ENCODE peak calls at places on chromosomes 2 and 18, in six cellular contexts. W, F, O, M, L and T are unnamed samples.

GRCh38 chr2:28606986-28607441 is 111.2 kb downstream of the PLB1 start:
- DNase-seq in W (no peak), F (peak; percentile 90), O (no peak), M (no peak), L (no peak), T (no peak)

GRCh38 chr2:46978696-46979095 is 63.1 kb upstream of the MCFD2 start:
- DNase-seq in W (no peak), F (no peak), O (no peak), M (no peak), L (peak; percentile 15), T (no peak)

GRCh38 chr18:24987271-24987932 is 364.6 kb downstream of the ZNF521 start:
- DNase-seq in W (peak; percentile 34), F (peak; percentile 24), O (no peak), M (no peak), L (no peak), T (peak; percentile 41)

GRCh38 chr18:36126668-36127067 is 2.5 kb downstream of the SLC39A6 start:
- DNase-seq in W (no peak), F (no peak), O (no peak), M (no peak), L (no peak), T (no peak)

GRCh38 chr2:71882949-71883472 is 264.7 kb downstream of the CYP26B1 start:
- DNase-seq in W (peak; percentile 88), F (peak; percentile 54), O (no peak), M (peak; percentile 90), L (no peak), T (no peak)

GRCh38 chr2:72895759-72896281 is 8.6 kb downstream of the SPR start:
- DNase-seq in W (no peak), F (no peak), O (no peak), M (peak; percentile 75), L (no peak), T (no peak)

GRCh38 chr18:49548266-49548665 is 13.6 kb upstream of the LIPG start:
- DNase-seq in W (no peak), F (no peak), O (no peak), M (no peak), L (no peak), T (no peak)

GRCh38 chr2:229715895-229716507 is 1.6 kb upstream of the DNER start:
- DNase-seq in W (no peak), F (no peak), O (peak; percentile 33), M (no peak), L (peak; percentile 15), T (peak; percentile 34)

GRCh38 chr18:23377669-23378469 is 75.2 kb upstream of the RIOK3 start:
- DNase-seq in W (no peak), F (peak; percentile 51), O (no peak), M (no peak), L (no peak), T (no peak)

GRCh38 chr2:101089942-101090799 is 61.0 kb downstream of the TBC1D8 start:
- DNase-seq in W (no peak), F (no peak), O (no peak), M (no peak), L (no peak), T (no peak)

GRCh38 chr18:6145645-6146308 is 250.5 kb upstream of the TMEM200C start:
- DNase-seq in W (no peak), F (no peak), O (no peak), M (no peak), L (no peak), T (no peak)

GRCh38 chr2:233010569-233011267 is 2.3 kb downstream of the NGEF start:
- DNase-seq in W (no peak), F (no peak), O (no peak), M (no peak), L (no peak), T (no peak)

DNA sequence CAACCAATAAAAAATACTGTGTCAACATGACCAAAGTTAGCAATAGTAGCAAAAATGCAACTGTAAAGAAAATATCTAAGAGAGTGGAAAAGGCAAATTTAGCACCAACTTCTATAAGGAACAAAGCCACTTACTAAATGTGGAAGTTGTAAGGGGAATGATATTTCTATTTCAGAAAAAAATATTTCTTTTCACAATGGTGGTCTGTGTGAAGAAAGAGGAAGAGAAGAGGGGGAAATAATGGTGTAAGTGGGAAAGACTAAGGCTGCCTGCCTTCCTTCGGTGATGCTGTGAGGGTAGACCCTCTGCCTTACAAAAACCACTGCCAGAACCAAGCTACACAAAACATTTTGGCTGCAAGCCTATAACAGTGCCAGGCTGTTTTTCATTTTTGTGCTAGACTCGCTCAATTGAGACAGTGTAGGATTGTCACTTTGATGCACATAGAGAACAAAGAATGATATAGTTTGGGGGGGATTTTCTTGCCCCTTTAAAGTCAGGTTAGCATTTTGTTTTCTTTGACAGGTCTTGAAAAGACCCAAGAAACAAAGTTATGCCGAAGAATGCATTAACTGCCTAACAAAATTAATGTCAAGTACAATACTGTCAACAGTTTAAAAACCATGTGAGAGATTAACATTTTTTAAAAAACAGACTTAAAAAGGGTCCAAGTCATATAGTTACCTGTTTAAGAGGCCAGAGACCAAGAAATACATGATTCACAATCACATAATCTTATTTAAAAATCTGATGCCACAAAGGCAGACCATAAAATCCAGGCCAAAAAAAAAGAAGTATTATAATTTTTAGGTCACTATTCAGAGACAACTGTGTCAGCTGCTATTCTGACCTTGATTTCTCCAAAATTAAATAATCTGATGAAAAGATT is 286.4 kb downstream of the ZEB2 start:
- DNase-seq in W (no peak), F (no peak), O (no peak), M (no peak), L (no peak), T (no peak)
- H3K4me3 ChIP-seq in W (no peak overlapping the region), F (no peak overlapping the region), O (no peak overlapping the region), M (no peak overlapping the region), L (no peak overlapping the region), T (no peak overlapping the region)

GRCh38 chr2:152465541-152465940 is 130.6 kb downstream of the FMNL2 start:
- DNase-seq in W (no peak), F (no peak), O (no peak), M (no peak), L (no peak), T (no peak)
- H3K4me1 ChIP-seq in W (peaks cover 5% of the 10 kb centered on the region), F (no peaks in the 10 kb centered on the region), O (no peaks in the 10 kb centered on the region), M (peaks cover 16% of the 10 kb centered on the region), L (no peaks in the 10 kb centered on the region), T (peaks cover 8% of the 10 kb centered on the region)

GRCh38 chr2:15593327-15593705 is 1.6 kb downstream of the DDX1 start:
- DNase-seq in W (no peak), F (no peak), O (no peak), M (no peak), L (no peak), T (no peak)
- H3K4me3 ChIP-seq in W (no peak overlapping the region), F (no peak overlapping the region), O (peak overlapping the region; percentile 88), M (peak overlapping the region; percentile 91), L (no peak overlapping the region), T (peak overlapping the region; percentile 83)

DNA sequence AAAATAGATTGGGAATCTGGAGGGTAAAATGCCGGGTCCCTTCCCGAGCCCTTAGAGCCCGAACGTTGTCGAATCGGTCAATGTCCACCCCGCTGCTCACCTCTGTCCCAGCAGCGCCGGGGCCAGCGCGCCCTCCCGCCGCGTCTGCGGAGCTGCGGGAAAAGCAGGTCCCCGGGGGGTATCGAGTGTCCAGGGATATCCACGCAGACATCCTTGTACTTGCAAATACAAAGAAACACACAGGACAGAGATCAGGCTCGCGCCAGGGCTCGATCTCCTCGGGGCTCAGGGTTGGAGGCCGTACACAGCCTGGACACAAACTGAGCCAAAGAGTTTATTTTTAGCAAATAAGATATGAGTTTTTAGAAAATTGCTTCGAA is 2.3 kb upstream of the GATA6 start:
- DNase-seq in W (no peak), F (no peak), O (no peak), M (no peak), L (no peak), T (no peak)
- H3K4me1 ChIP-seq in W (peaks cover 10% of the 10 kb centered on the region), F (no peaks in the 10 kb centered on the region), O (no peaks in the 10 kb centered on the region), M (no peaks in the 10 kb centered on the region), L (no peaks in the 10 kb centered on the region), T (no peaks in the 10 kb centered on the region)

GRCh38 chr2:179266271-179266670 is 1.6 kb upstream of the SESTD1 start:
- DNase-seq in W (no peak), F (no peak), O (no peak), M (no peak), L (no peak), T (no peak)

GRCh38 chr2:179263460-179264237 is 983 bp downstream of the SESTD1 start:
- DNase-seq in W (peak; percentile 32), F (peak; percentile 33), O (peak; percentile 49), M (peak; percentile 87), L (no peak), T (peak; percentile 42)

GRCh38 chr2:179265082-179265575 is 497 bp upstream of the SESTD1 start:
- DNase-seq in W (no peak), F (no peak), O (no peak), M (no peak), L (no peak), T (no peak)

GRCh38 chr2:179263015-179263414 is 1.6 kb downstream of the SESTD1 start:
- DNase-seq in W (no peak), F (no peak), O (no peak), M (no peak), L (no peak), T (peak; percentile 82)

GRCh38 chr2:179264238-179265081 is at the start of gene SESTD1:
- DNase-seq in W (peak; percentile 45), F (peak; percentile 43), O (peak; percentile 66), M (peak; percentile 88), L (peak; percentile 43), T (peak; percentile 39)
- H3K4me3 ChIP-seq in W (peak within 1 kb of the TSS; percentile 76), F (peak within 1 kb of the TSS; percentile 56), O (peak within 1 kb of the TSS; percentile 78), M (peak within 1 kb of the TSS; percentile 82), L (peak within 1 kb of the TSS; percentile 49), T (peak within 1 kb of the TSS; percentile 67)

GRCh38 chr2:68122680-68122964 is 35.1 kb upstream of the PNO1 start:
- DNase-seq in W (no peak), F (no peak), O (no peak), M (no peak), L (no peak), T (no peak)
- H3K4me1 ChIP-seq in W (no peaks in the 10 kb centered on the region), F (no peaks in the 10 kb centered on the region), O (peaks cover 4% of the 10 kb centered on the region), M (no peaks in the 10 kb centered on the region), L (no peaks in the 10 kb centered on the region), T (no peaks in the 10 kb centered on the region)

DNA sequence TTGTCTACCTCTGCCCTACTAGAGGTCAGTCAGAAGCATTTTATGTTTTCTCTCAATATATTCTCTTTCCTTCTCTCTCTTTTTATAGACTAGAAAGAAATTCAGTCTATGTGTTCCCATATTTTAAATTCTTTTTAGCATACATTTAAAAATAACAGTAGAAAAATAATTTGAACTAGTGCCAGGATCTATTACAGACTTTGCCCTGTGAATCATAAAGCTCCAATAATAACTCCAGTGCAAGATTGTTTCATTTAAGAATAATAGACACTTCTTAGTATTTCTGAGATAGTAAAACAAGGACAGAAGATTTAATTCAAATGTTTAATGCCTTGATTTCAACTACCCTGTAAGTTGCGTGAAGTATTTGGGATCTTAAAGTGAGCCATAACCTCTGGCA is 60.1 kb downstream of the ITGB6 start:
- DNase-seq in W (no peak), F (no peak), O (no peak), M (no peak), L (no peak), T (no peak)
- H3K4me3 ChIP-seq in W (no peak overlapping the region), F (no peak overlapping the region), O (no peak overlapping the region), M (no peak overlapping the region), L (no peak overlapping the region), T (no peak overlapping the region)